ENCODE peak calls at places on chromosomes 5 and 9, in four cellular contexts. T is mammary epithelial cell; F is cardiac muscle cell; E is CD8-positive, alpha-beta T cell. J is an unnamed sample. For H3K4me1 and H3K9me3, the result is how much of the 10 kb centered on the place peaks cover.

GRCh38 chr9:3824589-3824988 is 298.8 kb upstream of the RFX3 start:
- DNase-seq in T (no peak), F (no peak), E (no peak), J (no peak)

GRCh38 chr9:82489579-82489915 is 501.0 kb downstream of the SPATA31D1 start:
- DNase-seq in T (peak), F (no peak), E (no peak), J (no peak)

GRCh38 chr5:58149750-58150149 is 310.1 kb downstream of the PLK2 start:
- DNase-seq in T (peak), F (no peak), E (no peak), J (no peak)

GRCh38 chr5:154325566-154325965 is 120.2 kb upstream of the SAP30L start:
- DNase-seq in T (no peak), F (no peak), E (no peak), J (no peak)

GRCh38 chr5:122306461-122306860 is 5.6 kb upstream of the SNCAIP start:
- DNase-seq in T (no peak), F (no peak), E (no peak), J (no peak)

GRCh38 chr5:83430130-83431010 is 41.2 kb upstream of the VCAN start:
- DNase-seq in T (peak), F (peak), E (peak), J (peak)

GRCh38 chr5:62328772-62329491 is 22.9 kb downstream of the KIF2A start:
- DNase-seq in T (no peak), F (no peak), E (no peak), J (no peak)

GRCh38 chr5:124628721-124629596 is 117.5 kb downstream of the ZNF608 start:
- DNase-seq in T (peak), F (peak), E (no peak), J (peak)

GRCh38 chr5:156515799-156516198 is 188.8 kb downstream of the SGCD start:
- DNase-seq in T (no peak), F (no peak), E (no peak), J (no peak)

GRCh38 chr9:127022913-127023665 is 99.3 kb downstream of the ANGPTL2 start:
- DNase-seq in T (no peak), F (no peak), E (no peak), J (no peak)

GRCh38 chr9:111959468-111959941 is 62.9 kb downstream of the UGCG start:
- DNase-seq in T (peak), F (peak), E (no peak), J (peak)

GRCh38 chr5:143431789-143432188 is 28.3 kb upstream of the NR3C1 start:
- DNase-seq in T (no peak), F (no peak), E (no peak), J (no peak)

GRCh38 chr9:134367796-134368490 is 41.7 kb downstream of the RXRA start:
- DNase-seq in T (no peak), F (no peak), E (no peak), J (peak)

GRCh38 chr9:131707677-131708612 is 31.9 kb downstream of the RAPGEF1 start:
- DNase-seq in T (peak), F (peak), E (no peak), J (no peak)

GRCh38 chr9:91426123-91426745 is 2.6 kb upstream of the NFIL3 start:
- DNase-seq in T (peak), F (peak), E (no peak), J (no peak)

GRCh38 chr5:148909001-148909400 is 82.6 kb downstream of the ADRB2 start:
- DNase-seq in T (no peak), F (no peak), E (no peak), J (no peak)

GRCh38 chr5:143896471-143896870 is 84.5 kb downstream of the HMHB1 start:
- DNase-seq in T (no peak), F (no peak), E (no peak), J (no peak)

GRCh38 chr5:170681013-170681433 is 102.5 kb upstream of the GABRP start:
- DNase-seq in T (peak), F (peak), E (peak), J (no peak)

GRCh38 chr5:67425514-67425913 is 228.9 kb upstream of the CD180 start:
- DNase-seq in T (peak), F (no peak), E (no peak), J (no peak)

GRCh38 chr9:125558453-125559084 is 148.4 kb downstream of the MAPKAP1 start:
- DNase-seq in T (peak), F (peak), E (peak), J (peak)

GRCh38 chr9:128128836-128129590 is 1.5 kb upstream of the PTGES2 start:
- DNase-seq in T (no peak), F (no peak), E (no peak), J (no peak)

GRCh38 chr5:56175465-56175864 is 57.7 kb downstream of the ANKRD55 start:
- DNase-seq in T (peak), F (peak), E (no peak), J (no peak)

GRCh38 chr9:93813687-93814560 is 141.2 kb downstream of the BARX1 start:
- DNase-seq in T (no peak), F (no peak), E (no peak), J (peak)

GRCh38 chr5:60677831-60678664 is 21.9 kb downstream of the DEPDC1B start:
- DNase-seq in T (peak), F (peak), E (no peak), J (no peak)

GRCh38 chr5:179974946-179975712 is 67.4 kb upstream of the TBC1D9B start:
- DNase-seq in T (no peak), F (peak), E (no peak), J (peak)

GRCh38 chr5:55042886-55043285 is 18.8 kb downstream of the GZMK start:
- DNase-seq in T (no peak), F (peak), E (no peak), J (no peak)

GRCh38 chr9:35816708-35817107 is 1.9 kb upstream of the HINT2 start:
- DNase-seq in T (no peak), F (no peak), E (no peak), J (peak)

GRCh38 chr5:62376064-62376463 is 27.6 kb downstream of the DIMT1 start:
- DNase-seq in T (peak), F (no peak), E (no peak), J (no peak)

GRCh38 chr9:106920701-106921283 is 57.8 kb downstream of the ZNF462 start:
- DNase-seq in T (peak), F (no peak), E (no peak), J (no peak)

GRCh38 chr9:121434946-121435345 is 64.7 kb downstream of the GGTA1 start:
- DNase-seq in T (peak), F (peak), E (no peak), J (no peak)

GRCh38 chr5:174195517-174195916 is 150.0 kb downstream of the NSG2 start:
- DNase-seq in T (no peak), F (peak), E (no peak), J (no peak)

GRCh38 chr9:78215706-78216105 is 20.2 kb upstream of the CEP78 start:
- DNase-seq in T (no peak), F (no peak), E (no peak), J (no peak)

GRCh38 chr9:134531251-134531970 is 110.2 kb upstream of the COL5A1 start:
- DNase-seq in T (no peak), F (no peak), E (no peak), J (no peak)

GRCh38 chr5:158482201-158482600 is 617.5 kb downstream of the EBF1 start:
- DNase-seq in T (no peak), F (no peak), E (no peak), J (no peak)

GRCh38 chr9:13431137-13431536 is 151.6 kb upstream of the MPDZ start:
- DNase-seq in T (no peak), F (no peak), E (no peak), J (peak)

GRCh38 chr5:54756301-54756700 is 229.1 kb downstream of the ESM1 start:
- DNase-seq in T (no peak), F (no peak), E (no peak), J (no peak)

GRCh38 chr9:15311607-15312006 is 4.6 kb upstream of the TTC39B start:
- DNase-seq in T (no peak), F (no peak), E (no peak), J (no peak)

GRCh38 chr5:142310803-142311202 is 14.0 kb downstream of the SPRY4 start:
- DNase-seq in T (no peak), F (no peak), E (no peak), J (no peak)

GRCh38 chr5:142309747-142310318 is 15.0 kb downstream of the SPRY4 start:
- DNase-seq in T (no peak), F (no peak), E (no peak), J (no peak)

GRCh38 chr5:142307491-142307890 is 17.3 kb downstream of the SPRY4 start:
- DNase-seq in T (no peak), F (no peak), E (no peak), J (no peak)

GRCh38 chr5:142306077-142306502 is 18.7 kb downstream of the SPRY4 start:
- DNase-seq in T (no peak), F (no peak), E (no peak), J (no peak)

GRCh38 chr5:142308358-142308757 is 16.5 kb downstream of the SPRY4 start:
- DNase-seq in T (no peak), F (no peak), E (no peak), J (no peak)
- H3K4me1 ChIP-seq in T (under half), F (under half), E (under half), J (under half)

GRCh38 chr5:74956278-74956677 is 90.1 kb upstream of the FAM169A start:
- DNase-seq in T (peak), F (no peak), E (no peak), J (no peak)
- H3K27ac ChIP-seq in T (no peak), F (no peak), E (no peak), J (no peak)

DNA sequence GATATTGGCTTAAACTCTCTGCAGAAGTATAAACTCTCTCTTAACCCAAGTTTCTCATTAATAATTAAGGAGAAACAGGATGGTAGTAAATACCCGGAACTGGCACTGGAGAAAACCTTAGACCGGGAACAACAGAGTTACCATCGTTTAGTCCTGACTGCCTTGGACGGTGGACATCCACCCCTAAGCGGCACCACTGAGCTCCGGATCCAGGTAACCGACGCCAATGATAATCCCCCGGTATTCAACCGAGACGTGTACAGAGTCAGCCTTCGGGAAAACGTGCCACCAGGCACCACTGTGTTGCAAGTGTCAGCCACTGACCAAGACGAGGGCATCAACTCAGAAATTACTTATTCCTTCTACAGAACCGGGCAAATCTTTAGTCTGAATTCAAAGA is 861 bp downstream of the PCDHGB5 start:
- DNase-seq in T (no peak), F (no peak), E (no peak), J (no peak)
- H3K9me3 ChIP-seq in T (under half), F (under half), E (under half), J (under half)

GRCh38 chr9:135898634-135899407 is 8.5 kb downstream of the CAMSAP1 start:
- DNase-seq in T (no peak), F (no peak), E (no peak), J (peak)
- H3K4me1 ChIP-seq in T (under half), F (under half), E (under half), J (under half)

GRCh38 chr5:72540759-72541438 is 33.7 kb upstream of the ZNF366 start:
- DNase-seq in T (no peak), F (no peak), E (no peak), J (no peak)
- H3K27ac ChIP-seq in T (no peak), F (peak), E (no peak), J (no peak)

GRCh38 chr9:137354153-137354844 is 52.2 kb upstream of the NRARP start:
- DNase-seq in T (no peak), F (no peak), E (no peak), J (no peak)

GRCh38 chr9:137350696-137351584 is 48.9 kb upstream of the NRARP start:
- DNase-seq in T (no peak), F (no peak), E (no peak), J (no peak)

GRCh38 chr9:137353223-137354152 is 51.4 kb upstream of the NRARP start:
- DNase-seq in T (no peak), F (no peak), E (no peak), J (no peak)

GRCh38 chr9:137351781-137352501 is 49.9 kb upstream of the NRARP start:
- DNase-seq in T (no peak), F (no peak), E (no peak), J (no peak)

GRCh38 chr9:137352511-137353222 is 50.6 kb upstream of the NRARP start:
- DNase-seq in T (no peak), F (no peak), E (no peak), J (no peak)
- H3K9me3 ChIP-seq in T (under half), F (under half), E (under half), J (under half)

GRCh38 chr5:132474881-132475511 is 15.6 kb downstream of the IRF1 start:
- DNase-seq in T (no peak), F (no peak), E (no peak), J (peak)
- H3K4me1 ChIP-seq in T (under half), F (under half), E (half or more), J (under half)

DNA sequence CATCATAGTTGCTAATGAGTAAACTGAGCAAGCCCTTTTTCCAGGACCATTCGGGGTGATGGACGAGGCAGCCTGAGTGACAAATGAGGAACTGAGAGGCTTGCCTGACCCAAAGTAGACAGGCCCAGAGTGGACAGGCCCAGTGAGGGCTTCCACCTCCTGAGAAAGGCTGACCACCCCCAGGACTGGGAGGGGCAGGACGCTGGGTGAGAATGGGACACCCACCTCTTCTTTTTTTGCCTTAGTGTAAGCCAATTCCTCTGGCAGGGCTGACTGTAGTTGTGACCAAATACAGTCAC is 68.3 kb downstream of the MACROH2A1 start:
- DNase-seq in T (no peak), F (no peak), E (no peak), J (no peak)
- H3K27ac ChIP-seq in T (no peak), F (no peak), E (no peak), J (no peak)

GRCh38 chr5:141393267-141393666 is 834 bp downstream of the PCDHGA8 start:
- DNase-seq in T (no peak), F (no peak), E (no peak), J (no peak)
- H3K9me3 ChIP-seq in T (under half), F (under half), E (under half), J (under half)

J was measured in SJCRH30.